ENCODE peak calls at places on chromosome 1, in ten cellular contexts. One of them, this sample, is unnamed.

GRCh38 chr1:53413175-53414001 is 45.8 kb upstream of the DMRTB1 start:
- DNase-seq in NCI-H1417: no peak
- DNase-seq in right lobe of liver: no peak
- DNase-seq in esophagus muscularis mucosa: no peak
- DNase-seq in AG20443: peak
- DNase-seq in caudate nucleus: no peak
- DNase-seq in amygdala: no peak
- DNase-seq in kidney glomerular epithelial cell: peak
- DNase-seq in stimulated activated CD8-positive, alpha-beta memory T cell treated with anti-CD3 and anti-CD28 coated beads, Interleukin-4, amount 100 ng/mL, for 4 hours: peak
- DNase-seq in T-helper 2 cell: no peak
- DNase-seq in this sample: peak

GRCh38 chr1:114032271-114033218 is 53.3 kb downstream of the OLFML3 start:
- DNase-seq in NCI-H1417: no peak
- DNase-seq in right lobe of liver: no peak
- DNase-seq in esophagus muscularis mucosa: no peak
- DNase-seq in AG20443: peak
- DNase-seq in caudate nucleus: no peak
- DNase-seq in amygdala: no peak
- DNase-seq in kidney glomerular epithelial cell: peak
- DNase-seq in stimulated activated CD8-positive, alpha-beta memory T cell treated with anti-CD3 and anti-CD28 coated beads, Interleukin-4, amount 100 ng/mL, for 4 hours: no peak
- DNase-seq in T-helper 2 cell: no peak
- DNase-seq in this sample: no peak

GRCh38 chr1:169733924-169734323 is at the start of gene SELE:
- DNase-seq in NCI-H1417: no peak
- DNase-seq in right lobe of liver: no peak
- DNase-seq in esophagus muscularis mucosa: no peak
- DNase-seq in AG20443: no peak
- DNase-seq in caudate nucleus: no peak
- DNase-seq in amygdala: no peak
- DNase-seq in kidney glomerular epithelial cell: no peak
- DNase-seq in stimulated activated CD8-positive, alpha-beta memory T cell treated with anti-CD3 and anti-CD28 coated beads, Interleukin-4, amount 100 ng/mL, for 4 hours: no peak
- DNase-seq in T-helper 2 cell: no peak
- DNase-seq in this sample: no peak

GRCh38 chr1:64744492-64745180 is at the start of gene RAVER2:
- DNase-seq in NCI-H1417: peak
- DNase-seq in right lobe of liver: peak
- DNase-seq in esophagus muscularis mucosa: no peak
- DNase-seq in AG20443: peak
- DNase-seq in caudate nucleus: peak
- DNase-seq in amygdala: no peak
- DNase-seq in kidney glomerular epithelial cell: peak
- DNase-seq in stimulated activated CD8-positive, alpha-beta memory T cell treated with anti-CD3 and anti-CD28 coated beads, Interleukin-4, amount 100 ng/mL, for 4 hours: no peak
- DNase-seq in T-helper 2 cell: peak
- DNase-seq in this sample: peak

GRCh38 chr1:64006276-64007051 is 197.0 kb upstream of the UBE2U start:
- DNase-seq in NCI-H1417: peak
- DNase-seq in right lobe of liver: no peak
- DNase-seq in esophagus muscularis mucosa: no peak
- DNase-seq in AG20443: peak
- DNase-seq in caudate nucleus: no peak
- DNase-seq in amygdala: no peak
- DNase-seq in kidney glomerular epithelial cell: peak
- DNase-seq in stimulated activated CD8-positive, alpha-beta memory T cell treated with anti-CD3 and anti-CD28 coated beads, Interleukin-4, amount 100 ng/mL, for 4 hours: no peak
- DNase-seq in T-helper 2 cell: no peak
- DNase-seq in this sample: peak

GRCh38 chr1:239662950-239663349 is 276.6 kb downstream of the CHRM3 start:
- DNase-seq in NCI-H1417: no peak
- DNase-seq in right lobe of liver: no peak
- DNase-seq in esophagus muscularis mucosa: no peak
- DNase-seq in AG20443: no peak
- DNase-seq in caudate nucleus: no peak
- DNase-seq in amygdala: no peak
- DNase-seq in kidney glomerular epithelial cell: no peak
- DNase-seq in stimulated activated CD8-positive, alpha-beta memory T cell treated with anti-CD3 and anti-CD28 coated beads, Interleukin-4, amount 100 ng/mL, for 4 hours: no peak
- DNase-seq in T-helper 2 cell: no peak
- DNase-seq in this sample: no peak

GRCh38 chr1:171781167-171781875 is at the start of gene METTL13:
- DNase-seq in NCI-H1417: peak
- DNase-seq in right lobe of liver: peak
- DNase-seq in esophagus muscularis mucosa: peak
- DNase-seq in AG20443: peak
- DNase-seq in caudate nucleus: peak
- DNase-seq in amygdala: peak
- DNase-seq in kidney glomerular epithelial cell: peak
- DNase-seq in stimulated activated CD8-positive, alpha-beta memory T cell treated with anti-CD3 and anti-CD28 coated beads, Interleukin-4, amount 100 ng/mL, for 4 hours: peak
- DNase-seq in T-helper 2 cell: peak
- DNase-seq in this sample: peak

GRCh38 chr1:225811622-225812487 is 1.9 kb downstream of the EPHX1 start:
- DNase-seq in NCI-H1417: peak
- DNase-seq in right lobe of liver: no peak
- DNase-seq in esophagus muscularis mucosa: no peak
- DNase-seq in AG20443: peak
- DNase-seq in caudate nucleus: no peak
- DNase-seq in amygdala: no peak
- DNase-seq in kidney glomerular epithelial cell: no peak
- DNase-seq in stimulated activated CD8-positive, alpha-beta memory T cell treated with anti-CD3 and anti-CD28 coated beads, Interleukin-4, amount 100 ng/mL, for 4 hours: no peak
- DNase-seq in T-helper 2 cell: no peak
- DNase-seq in this sample: peak

GRCh38 chr1:107724648-107725047 is 240.3 kb downstream of the VAV3 start:
- DNase-seq in NCI-H1417: no peak
- DNase-seq in right lobe of liver: no peak
- DNase-seq in esophagus muscularis mucosa: no peak
- DNase-seq in AG20443: peak
- DNase-seq in caudate nucleus: no peak
- DNase-seq in amygdala: no peak
- DNase-seq in kidney glomerular epithelial cell: no peak
- DNase-seq in stimulated activated CD8-positive, alpha-beta memory T cell treated with anti-CD3 and anti-CD28 coated beads, Interleukin-4, amount 100 ng/mL, for 4 hours: no peak
- DNase-seq in T-helper 2 cell: no peak
- DNase-seq in this sample: no peak

GRCh38 chr1:10057305-10057704 is 24.5 kb downstream of the UBE4B start:
- DNase-seq in NCI-H1417: no peak
- DNase-seq in right lobe of liver: no peak
- DNase-seq in esophagus muscularis mucosa: no peak
- DNase-seq in AG20443: no peak
- DNase-seq in caudate nucleus: no peak
- DNase-seq in amygdala: no peak
- DNase-seq in kidney glomerular epithelial cell: no peak
- DNase-seq in stimulated activated CD8-positive, alpha-beta memory T cell treated with anti-CD3 and anti-CD28 coated beads, Interleukin-4, amount 100 ng/mL, for 4 hours: no peak
- DNase-seq in T-helper 2 cell: no peak
- DNase-seq in this sample: no peak

GRCh38 chr1:156725683-156726280 is 2.5 kb upstream of the METTL25B start:
- DNase-seq in NCI-H1417: peak
- DNase-seq in right lobe of liver: peak
- DNase-seq in esophagus muscularis mucosa: peak
- DNase-seq in AG20443: peak
- DNase-seq in caudate nucleus: peak
- DNase-seq in amygdala: peak
- DNase-seq in kidney glomerular epithelial cell: peak
- DNase-seq in stimulated activated CD8-positive, alpha-beta memory T cell treated with anti-CD3 and anti-CD28 coated beads, Interleukin-4, amount 100 ng/mL, for 4 hours: peak
- DNase-seq in T-helper 2 cell: peak
- DNase-seq in this sample: peak

GRCh38 chr1:206905295-206906164 is 8.3 kb downstream of the IL24 start:
- DNase-seq in NCI-H1417: no peak
- DNase-seq in right lobe of liver: no peak
- DNase-seq in esophagus muscularis mucosa: no peak
- DNase-seq in AG20443: peak
- DNase-seq in caudate nucleus: no peak
- DNase-seq in amygdala: no peak
- DNase-seq in kidney glomerular epithelial cell: peak
- DNase-seq in stimulated activated CD8-positive, alpha-beta memory T cell treated with anti-CD3 and anti-CD28 coated beads, Interleukin-4, amount 100 ng/mL, for 4 hours: no peak
- DNase-seq in T-helper 2 cell: no peak
- DNase-seq in this sample: no peak

GRCh38 chr1:146012703-146013565 is 8.6 kb downstream of the HJV start:
- DNase-seq in NCI-H1417: peak
- DNase-seq in right lobe of liver: no peak
- DNase-seq in esophagus muscularis mucosa: no peak
- DNase-seq in AG20443: peak
- DNase-seq in caudate nucleus: no peak
- DNase-seq in amygdala: no peak
- DNase-seq in kidney glomerular epithelial cell: peak
- DNase-seq in stimulated activated CD8-positive, alpha-beta memory T cell treated with anti-CD3 and anti-CD28 coated beads, Interleukin-4, amount 100 ng/mL, for 4 hours: no peak
- DNase-seq in T-helper 2 cell: peak
- DNase-seq in this sample: peak

GRCh38 chr1:161153682-161154337 is at the start of gene UFC1:
- DNase-seq in NCI-H1417: peak
- DNase-seq in right lobe of liver: peak
- DNase-seq in esophagus muscularis mucosa: peak
- DNase-seq in AG20443: peak
- DNase-seq in caudate nucleus: peak
- DNase-seq in amygdala: peak
- DNase-seq in kidney glomerular epithelial cell: peak
- DNase-seq in stimulated activated CD8-positive, alpha-beta memory T cell treated with anti-CD3 and anti-CD28 coated beads, Interleukin-4, amount 100 ng/mL, for 4 hours: peak
- DNase-seq in T-helper 2 cell: peak
- DNase-seq in this sample: peak

GRCh38 chr1:85580046-85580411 is 532 bp upstream of the CCN1 start:
- DNase-seq in NCI-H1417: peak
- DNase-seq in right lobe of liver: no peak
- DNase-seq in esophagus muscularis mucosa: peak
- DNase-seq in AG20443: no peak
- DNase-seq in caudate nucleus: no peak
- DNase-seq in amygdala: no peak
- DNase-seq in kidney glomerular epithelial cell: peak
- DNase-seq in stimulated activated CD8-positive, alpha-beta memory T cell treated with anti-CD3 and anti-CD28 coated beads, Interleukin-4, amount 100 ng/mL, for 4 hours: no peak
- DNase-seq in T-helper 2 cell: no peak
- DNase-seq in this sample: peak

GRCh38 chr1:46528297-46528955 is 23.0 kb downstream of the KNCN start:
- DNase-seq in NCI-H1417: peak
- DNase-seq in right lobe of liver: no peak
- DNase-seq in esophagus muscularis mucosa: no peak
- DNase-seq in AG20443: peak
- DNase-seq in caudate nucleus: no peak
- DNase-seq in amygdala: no peak
- DNase-seq in kidney glomerular epithelial cell: no peak
- DNase-seq in stimulated activated CD8-positive, alpha-beta memory T cell treated with anti-CD3 and anti-CD28 coated beads, Interleukin-4, amount 100 ng/mL, for 4 hours: no peak
- DNase-seq in T-helper 2 cell: no peak
- DNase-seq in this sample: no peak

GRCh38 chr1:248850124-248850523 is 8.8 kb downstream of the ZNF692 start:
- DNase-seq in NCI-H1417: no peak
- DNase-seq in right lobe of liver: no peak
- DNase-seq in esophagus muscularis mucosa: no peak
- DNase-seq in AG20443: no peak
- DNase-seq in caudate nucleus: no peak
- DNase-seq in amygdala: no peak
- DNase-seq in kidney glomerular epithelial cell: no peak
- DNase-seq in stimulated activated CD8-positive, alpha-beta memory T cell treated with anti-CD3 and anti-CD28 coated beads, Interleukin-4, amount 100 ng/mL, for 4 hours: no peak
- DNase-seq in T-helper 2 cell: no peak
- DNase-seq in this sample: no peak

This sample was measured in HepG2.